ENCODE peak calls at places on chromosomes 5 and 9, in four cellular contexts. R is foreskin fibroblast; A is heart left ventricle; Z is CD8-positive, alpha-beta T cell. W is an unnamed sample.

GRCh38 chr9:118533850-118534249 is 829.6 kb downstream of the TLR4 start:
- DNase-seq in R (no peak), A (no peak), Z (no peak), W (no peak)

GRCh38 chr5:125798311-125798710 is 624.9 kb upstream of the GRAMD2B start:
- DNase-seq in R (peak; percentile 72), A (no peak), Z (no peak), W (peak; percentile 9)

GRCh38 chr5:106020889-106021288 is 1649.8 kb downstream of the EFNA5 start:
- DNase-seq in R (no peak), A (no peak), Z (no peak), W (no peak)

GRCh38 chr5:154766558-154767281 is 11.5 kb downstream of the LARP1 start:
- DNase-seq in R (no peak), A (no peak), Z (no peak), W (no peak)

GRCh38 chr5:131794596-131794995 is 2.2 kb downstream of the FNIP1 start:
- DNase-seq in R (no peak), A (no peak), Z (no peak), W (no peak)

GRCh38 chr5:149837680-149838269 is 106.8 kb downstream of the PDE6A start:
- DNase-seq in R (peak; percentile 87), A (no peak), Z (no peak), W (no peak)

GRCh38 chr5:175103746-175104145 is 340.2 kb downstream of the DRD1 start:
- DNase-seq in R (no peak), A (no peak), Z (no peak), W (no peak)

GRCh38 chr5:57054671-57055070 is 102.7 kb upstream of the MIER3 start:
- DNase-seq in R (no peak), A (no peak), Z (no peak), W (no peak)

GRCh38 chr9:70566066-70566465 is 151.6 kb upstream of the KLF9 start:
- DNase-seq in R (no peak), A (no peak), Z (no peak), W (no peak)

GRCh38 chr5:150272531-150272930 is 17.0 kb downstream of the CAMK2A start:
- DNase-seq in R (peak; percentile 75), A (no peak), Z (no peak), W (no peak)

GRCh38 chr5:119323630-119324000 is 32.2 kb upstream of the TNFAIP8 start:
- DNase-seq in R (peak; percentile 74), A (no peak), Z (no peak), W (no peak)

GRCh38 chr5:168877132-168877895 is 298.1 kb upstream of the PANK3 start:
- DNase-seq in R (no peak), A (no peak), Z (no peak), W (no peak)

GRCh38 chr9:7148243-7148765 is 390.5 kb downstream of the KDM4C start:
- DNase-seq in R (no peak), A (no peak), Z (no peak), W (no peak)

GRCh38 chr9:97502222-97502983 is 937 bp downstream of the TMOD1 start:
- DNase-seq in R (peak; percentile 30), A (peak; percentile 47), Z (no peak), W (no peak)

DNA sequence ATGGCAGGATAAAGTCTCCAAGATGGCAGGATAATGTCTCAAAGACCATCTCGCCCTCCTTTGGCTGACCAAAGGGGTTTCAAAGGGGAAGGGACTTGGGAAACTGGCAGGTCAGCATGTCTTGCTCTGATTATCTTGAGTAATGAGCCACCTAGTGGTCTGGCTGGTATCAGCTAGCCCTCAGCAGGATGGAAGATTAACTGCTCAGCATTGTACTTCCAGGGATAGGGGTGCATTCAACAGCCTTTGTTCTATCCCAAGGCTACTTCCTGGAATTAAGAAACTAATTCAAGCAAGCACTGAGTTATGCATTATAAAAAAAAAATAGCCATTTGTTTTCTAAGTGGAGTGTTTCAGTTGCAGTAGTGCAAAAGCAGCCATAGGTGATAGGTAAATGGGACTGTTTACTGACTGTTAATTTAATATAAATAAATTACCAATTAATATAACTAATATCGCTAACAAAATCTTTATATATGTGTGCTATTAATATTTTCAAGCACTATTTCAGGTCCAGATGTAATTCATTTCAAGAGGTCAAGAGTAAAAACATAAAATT is 555.5 kb downstream of the CDH9 start:
- DNase-seq in R (peak; percentile 0), A (no peak), Z (no peak), W (no peak)
- TF ChIP-seq CTCF in R (peak; percentile 32), A (peak; percentile 33), Z (no peak), W (peak; percentile 24)

DNA sequence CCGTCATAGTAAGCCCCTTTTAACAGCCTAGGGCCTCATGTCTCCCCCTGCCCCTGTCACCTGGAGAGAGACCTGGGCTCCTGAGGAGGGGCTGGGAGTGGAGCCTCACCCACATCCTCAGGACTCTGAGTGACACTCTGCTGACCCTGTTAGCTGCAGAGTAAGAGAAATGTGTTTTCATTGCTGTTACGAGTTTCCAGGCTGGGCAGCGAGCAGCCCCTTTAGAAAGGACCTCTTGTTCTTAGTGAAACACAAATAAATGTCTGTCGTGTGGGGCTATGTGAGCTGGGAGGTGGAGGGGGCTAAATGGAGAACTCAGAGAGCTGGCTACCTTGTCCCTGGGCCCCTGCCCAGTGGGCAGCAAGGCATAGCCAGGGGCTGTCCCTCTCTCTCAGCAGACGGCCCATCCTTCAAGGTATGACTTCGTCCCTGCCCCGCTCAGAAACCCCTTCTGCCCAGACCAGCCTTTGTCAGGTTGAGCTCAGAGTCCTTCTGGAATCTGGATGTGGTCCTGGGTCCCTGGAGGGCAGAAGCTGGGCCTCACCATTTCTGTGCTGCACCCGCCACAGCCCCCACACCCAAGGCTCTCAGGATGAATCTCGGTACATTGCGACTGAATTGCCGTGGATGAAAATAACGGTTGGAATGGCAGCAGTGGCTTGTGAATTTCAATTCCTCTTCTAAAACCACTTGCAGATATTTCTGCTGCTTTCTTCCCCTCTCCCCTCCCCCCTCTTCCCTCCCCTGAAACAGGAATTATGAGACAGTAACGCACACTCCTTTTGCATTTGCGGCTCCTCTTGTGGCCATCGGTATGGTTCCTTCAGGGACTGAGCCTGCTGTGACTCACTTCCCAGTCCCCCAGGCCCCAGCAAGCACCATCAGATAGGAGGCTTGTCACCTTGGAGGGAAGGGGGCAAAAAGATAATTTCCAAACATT is 10.0 kb downstream of the DCANP1 start:
- DNase-seq in R (peak; percentile 65), A (no peak), Z (no peak), W (no peak)
- H3K4me3 ChIP-seq in R (no peak overlapping the region), A (no peak overlapping the region), Z (no peak overlapping the region), W (no peak overlapping the region)

GRCh38 chr5:66452109-66452508 is 144.1 kb upstream of the MAST4 start:
- DNase-seq in R (no peak), A (no peak), Z (no peak), W (no peak)
- TF ChIP-seq CTCF in R (no peak), A (no peak), Z (no peak), W (no peak)

GRCh38 chr9:33162721-33163311 is 4.3 kb downstream of the B4GALT1 start:
- DNase-seq in R (peak; percentile 80), A (no peak), Z (no peak), W (no peak)
- H3K4me3 ChIP-seq in R (peak overlapping the region; percentile 8), A (peak overlapping the region; percentile 89), Z (no peak overlapping the region), W (peak overlapping the region; percentile 13)

DNA sequence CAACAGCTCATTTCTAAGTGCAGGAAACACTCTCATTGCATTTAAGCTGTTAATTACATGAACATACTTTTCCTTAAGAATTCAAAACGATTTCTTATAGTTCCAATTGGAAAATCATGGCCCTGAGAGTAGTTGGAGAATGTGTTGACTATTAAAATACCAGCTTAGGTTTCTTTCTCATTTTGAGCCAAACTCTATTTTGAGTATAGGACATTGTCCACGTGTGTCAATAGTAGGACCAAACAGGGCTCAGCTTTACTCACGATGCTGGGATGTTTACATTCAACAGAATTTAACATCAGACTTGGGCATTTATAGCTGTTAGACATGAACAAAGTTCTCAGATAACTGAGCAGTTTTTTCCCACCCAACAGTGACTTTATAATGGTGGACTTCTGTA is 39.6 kb downstream of the ADCY2 start:
- DNase-seq in R (no peak), A (no peak), Z (no peak), W (no peak)
- TF ChIP-seq CTCF in R (no peak), A (no peak), Z (no peak), W (no peak)

GRCh38 chr5:88823201-88823600 is 59.8 kb downstream of the MEF2C start:
- DNase-seq in R (no peak), A (no peak), Z (no peak), W (no peak)
- H3K4me3 ChIP-seq in R (no peak overlapping the region), A (no peak overlapping the region), Z (no peak overlapping the region), W (no peak overlapping the region)

DNA sequence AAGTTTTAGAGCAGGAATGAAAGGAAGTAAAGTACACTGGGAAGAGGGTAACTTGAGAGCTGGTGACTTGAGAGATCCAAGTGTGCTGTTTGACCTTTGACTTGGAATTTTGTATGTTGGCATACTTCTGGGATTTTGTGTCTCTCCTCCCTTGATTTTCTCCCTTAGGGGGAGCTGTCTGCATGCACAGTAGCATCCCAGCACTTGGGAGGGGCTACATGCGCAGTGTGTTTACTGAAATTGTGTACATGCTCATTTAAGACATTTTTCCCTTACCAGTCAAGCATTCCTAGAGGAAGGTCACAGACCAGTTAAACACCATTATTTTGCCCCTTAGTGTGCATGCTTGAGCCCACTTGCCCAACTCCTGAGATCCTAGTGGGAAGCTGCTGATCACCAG is 120.1 kb downstream of the ZNF622 start:
- DNase-seq in R (no peak), A (no peak), Z (no peak), W (peak; percentile 2)
- TF ChIP-seq CTCF in R (peak; percentile 22), A (no peak), Z (no peak), W (peak; percentile 17)

W was measured in HFF-Myc.